ENCODE peak calls at places on chromosomes 4 and X, in four cellular contexts. One of them, this sample, is unnamed. For H3K4me1, the result is how much of the 10 kb centered on the place peaks cover.

GRCh38 chr4:10015140-10015753 is 6.0 kb downstream of the SLC2A9 start:
- DNase-seq in hepatocyte: peak
- DNase-seq in osteoblast: no peak
- DNase-seq in MM.1S: peak
- DNase-seq in this sample: peak

GRCh38 chrX:68835468-68835867 is 6.6 kb downstream of the EFNB1 start:
- DNase-seq in osteoblast: no peak
- DNase-seq in MM.1S: no peak
- DNase-seq in hepatocyte: no peak
- DNase-seq in this sample: no peak

GRCh38 chr4:23888421-23889319 is 1.2 kb downstream of the PPARGC1A start:
- DNase-seq in hepatocyte: peak
- DNase-seq in osteoblast: peak
- DNase-seq in MM.1S: peak
- DNase-seq in this sample: no peak

GRCh38 chr4:24743931-24744330 is 51.4 kb upstream of the SOD3 start:
- DNase-seq in hepatocyte: peak
- DNase-seq in MM.1S: no peak
- DNase-seq in osteoblast: no peak
- DNase-seq in this sample: no peak

GRCh38 chr4:16067515-16067914 is 16.3 kb downstream of the PROM1 start:
- DNase-seq in MM.1S: no peak
- DNase-seq in hepatocyte: no peak
- DNase-seq in osteoblast: no peak
- DNase-seq in this sample: no peak

GRCh38 chrX:108264376-108264775 is 172.8 kb downstream of the ATG4A start:
- DNase-seq in MM.1S: no peak
- DNase-seq in osteoblast: no peak
- DNase-seq in hepatocyte: no peak
- DNase-seq in this sample: no peak

GRCh38 chr4:8473198-8473919 is 32.8 kb downstream of the TRMT44 start:
- DNase-seq in osteoblast: peak
- DNase-seq in hepatocyte: no peak
- DNase-seq in MM.1S: no peak
- DNase-seq in this sample: no peak

GRCh38 chrX:119482497-119483480 is 14.5 kb downstream of the SLC25A5 start:
- DNase-seq in hepatocyte: peak
- DNase-seq in MM.1S: peak
- DNase-seq in osteoblast: peak
- DNase-seq in this sample: no peak

GRCh38 chrX:154727418-154728323 is 23.2 kb downstream of the GAB3 start:
- DNase-seq in hepatocyte: no peak
- DNase-seq in osteoblast: no peak
- DNase-seq in MM.1S: no peak
- DNase-seq in this sample: no peak

GRCh38 chr4:116361782-116362181 is 723.6 kb downstream of the TRAM1L1 start:
- DNase-seq in osteoblast: no peak
- DNase-seq in MM.1S: no peak
- DNase-seq in hepatocyte: no peak
- DNase-seq in this sample: no peak

GRCh38 chr4:8591626-8592365 is 769 bp upstream of the CPZ start:
- DNase-seq in MM.1S: no peak
- DNase-seq in osteoblast: peak
- DNase-seq in hepatocyte: no peak
- DNase-seq in this sample: no peak

GRCh38 chr4:2136736-2137135 is 77.6 kb downstream of the NAT8L start:
- DNase-seq in osteoblast: no peak
- DNase-seq in MM.1S: no peak
- DNase-seq in hepatocyte: no peak
- DNase-seq in this sample: no peak

GRCh38 chr4:160928482-160928881 is 1235.3 kb downstream of the FSTL5 start:
- DNase-seq in hepatocyte: no peak
- DNase-seq in osteoblast: no peak
- DNase-seq in MM.1S: no peak
- DNase-seq in this sample: no peak
- H2AFZ ChIP-seq in hepatocyte: no peak
- H2AFZ ChIP-seq in osteoblast: no peak
- H2AFZ ChIP-seq in MM.1S: no peak
- H2AFZ ChIP-seq in this sample: no peak

GRCh38 chr4:118889313-118889694 is 650 bp downstream of the SYNPO2 start:
- DNase-seq in hepatocyte: no peak
- DNase-seq in osteoblast: no peak
- DNase-seq in MM.1S: no peak
- DNase-seq in this sample: no peak
- TF ChIP-seq CTCF in hepatocyte: no peak
- TF ChIP-seq CTCF in osteoblast: no peak
- TF ChIP-seq CTCF in MM.1S: no peak
- TF ChIP-seq CTCF in this sample: no peak

DNA sequence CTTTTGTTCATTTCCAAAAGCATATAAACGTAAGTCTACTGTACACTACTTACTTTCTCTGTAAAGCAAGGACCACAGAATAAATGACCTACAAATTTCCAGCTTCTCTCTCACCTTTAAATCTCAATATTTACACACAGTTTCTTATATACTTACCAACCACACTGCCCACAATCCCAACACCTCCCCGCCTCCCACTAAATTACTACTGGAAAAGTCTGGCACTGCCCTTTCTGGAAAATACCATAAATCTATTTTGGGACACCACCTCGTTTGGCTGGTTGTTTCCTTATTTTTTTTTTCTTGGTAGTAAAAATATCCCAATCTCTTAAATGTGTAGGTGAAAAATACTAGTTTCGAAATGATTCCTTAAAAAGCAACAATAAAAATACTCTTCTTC is 19.6 kb downstream of the FAT1 start:
- DNase-seq in hepatocyte: no peak
- DNase-seq in MM.1S: no peak
- DNase-seq in osteoblast: no peak
- DNase-seq in this sample: no peak
- H3K4me1 ChIP-seq in hepatocyte: under half
- H3K4me1 ChIP-seq in MM.1S: under half
- H3K4me1 ChIP-seq in osteoblast: under half
- H3K4me1 ChIP-seq in this sample: under half

GRCh38 chr4:184329235-184330007 is 111.7 kb upstream of the ENPP6 start:
- DNase-seq in MM.1S: no peak
- DNase-seq in hepatocyte: no peak
- DNase-seq in osteoblast: no peak
- DNase-seq in this sample: no peak

GRCh38 chr4:184330008-184330400 is 112.3 kb upstream of the ENPP6 start:
- DNase-seq in osteoblast: peak
- DNase-seq in MM.1S: no peak
- DNase-seq in hepatocyte: no peak
- DNase-seq in this sample: no peak

GRCh38 chr4:184328022-184328736 is 110.5 kb upstream of the ENPP6 start:
- DNase-seq in hepatocyte: no peak
- DNase-seq in MM.1S: peak
- DNase-seq in osteoblast: no peak
- DNase-seq in this sample: peak

GRCh38 chr4:184335520-184335919 is 117.8 kb upstream of the ENPP6 start:
- DNase-seq in osteoblast: peak
- DNase-seq in MM.1S: no peak
- DNase-seq in hepatocyte: no peak
- DNase-seq in this sample: no peak

DNA sequence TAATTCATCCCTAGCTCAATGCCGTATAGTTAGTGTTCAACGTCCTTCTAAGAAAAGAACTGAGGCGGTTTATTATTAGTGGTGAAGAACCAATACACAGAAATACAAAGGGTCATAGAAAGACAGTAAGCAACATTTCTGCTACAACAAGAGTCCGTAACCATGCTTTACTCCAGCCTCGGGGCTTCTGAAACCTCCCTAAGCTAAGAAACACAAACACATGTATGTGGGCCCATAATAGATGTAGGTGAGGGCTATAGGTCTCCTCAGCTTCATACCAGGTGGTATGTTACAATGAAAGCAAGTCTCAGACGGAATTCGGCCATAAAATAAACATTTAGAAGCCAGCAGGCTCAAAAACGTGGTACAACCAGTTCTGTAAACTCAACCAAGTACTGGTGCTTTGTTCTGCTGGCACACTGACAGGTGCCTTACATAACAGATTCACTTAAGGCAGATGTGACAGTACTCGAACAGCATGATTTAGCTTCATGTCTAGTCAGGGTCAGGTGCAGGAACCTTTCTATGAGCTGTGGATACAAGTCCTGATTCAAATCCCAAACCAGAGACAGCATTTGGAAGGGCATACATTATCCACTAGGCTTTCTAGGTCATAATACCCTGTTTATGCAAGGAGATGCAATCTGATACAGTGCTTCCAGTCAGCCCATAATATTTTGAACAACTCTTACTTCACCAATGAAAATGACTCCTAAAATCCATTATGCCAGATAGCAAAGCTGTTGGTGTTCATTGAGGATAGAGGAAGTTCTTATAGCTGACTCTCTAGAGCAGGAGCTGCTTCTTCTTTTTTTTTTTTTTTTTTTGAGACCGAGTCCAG is 113.7 kb upstream of the ENPP6 start:
- DNase-seq in MM.1S: peak
- DNase-seq in osteoblast: no peak
- DNase-seq in hepatocyte: no peak
- DNase-seq in this sample: peak
- H2AFZ ChIP-seq in MM.1S: peak
- H2AFZ ChIP-seq in osteoblast: no peak
- H2AFZ ChIP-seq in hepatocyte: peak
- H2AFZ ChIP-seq in this sample: peak

DNA sequence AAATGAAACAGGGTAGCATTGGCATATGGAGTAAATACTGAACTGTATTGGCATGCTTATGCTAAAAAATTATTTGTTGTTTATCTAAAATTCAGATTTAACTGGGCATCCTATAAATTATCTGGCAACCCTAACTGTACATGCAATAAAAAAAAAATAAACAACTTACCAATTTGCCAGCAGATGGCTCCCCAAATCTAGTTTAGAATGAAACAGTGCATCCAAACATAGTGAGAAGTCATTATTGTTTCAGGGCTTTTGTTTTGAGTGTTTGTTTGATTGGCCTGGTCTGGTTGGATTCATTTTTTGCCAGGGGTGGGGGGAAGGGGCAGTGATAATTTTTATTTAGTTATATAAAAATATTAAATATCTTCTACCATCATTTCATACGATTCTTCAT is 12.8 kb upstream of the NSUN7 start:
- DNase-seq in osteoblast: peak
- DNase-seq in hepatocyte: peak
- DNase-seq in MM.1S: peak
- DNase-seq in this sample: peak
- TF ChIP-seq CTCF in osteoblast: peak
- TF ChIP-seq CTCF in hepatocyte: peak
- TF ChIP-seq CTCF in MM.1S: peak
- TF ChIP-seq CTCF in this sample: peak

DNA sequence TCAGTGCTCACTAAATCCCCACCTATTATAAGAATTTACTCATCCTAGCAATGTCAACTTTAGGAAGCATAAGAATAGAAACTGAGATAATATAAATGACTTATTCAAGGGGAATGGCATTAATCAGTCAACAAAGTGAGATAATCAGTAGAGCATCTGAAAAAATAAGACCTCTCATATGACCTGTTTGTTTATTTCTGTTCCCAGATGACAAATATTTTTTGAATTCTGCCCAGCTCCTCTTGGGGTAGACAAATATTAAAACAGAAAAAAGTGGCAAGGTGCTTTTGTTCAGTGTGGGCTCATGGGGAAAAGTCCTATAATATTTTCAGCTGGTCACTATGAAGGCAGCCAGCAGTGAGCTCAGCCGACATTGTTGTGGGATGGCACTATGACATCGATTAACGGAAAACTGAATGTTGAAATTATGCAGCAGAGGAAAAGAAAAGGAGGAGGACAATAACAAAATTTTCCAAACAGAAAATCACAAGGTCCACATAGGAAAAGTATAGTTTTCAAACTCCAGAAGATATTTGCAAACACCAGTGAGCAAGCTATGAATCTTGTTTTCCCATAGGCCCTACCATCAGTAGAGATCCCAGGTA is 109.6 kb downstream of the ANXA3 start:
- DNase-seq in MM.1S: no peak
- DNase-seq in hepatocyte: no peak
- DNase-seq in osteoblast: no peak
- DNase-seq in this sample: no peak
- H3K4me1 ChIP-seq in MM.1S: under half
- H3K4me1 ChIP-seq in hepatocyte: under half
- H3K4me1 ChIP-seq in osteoblast: under half
- H3K4me1 ChIP-seq in this sample: under half

DNA sequence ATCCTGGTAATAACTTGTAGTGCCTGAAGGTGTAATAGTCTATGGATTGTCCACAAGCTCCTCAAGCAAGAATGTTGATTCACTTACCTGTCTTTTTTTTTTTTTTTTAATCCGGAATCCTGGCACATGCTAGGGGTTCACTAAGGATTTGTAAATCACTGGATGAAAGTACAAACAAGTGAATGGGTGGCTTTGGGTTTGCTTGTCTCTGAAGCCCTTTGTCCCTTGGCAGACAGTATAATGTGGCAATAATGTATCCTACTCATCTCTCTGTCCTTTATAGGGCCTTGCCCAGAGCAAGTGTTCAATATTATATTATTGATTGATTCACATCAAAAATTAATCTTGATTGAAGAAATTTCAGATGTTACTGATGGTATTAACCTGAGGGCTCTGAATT is 334.0 kb upstream of the CPEB2 start:
- DNase-seq in hepatocyte: no peak
- DNase-seq in osteoblast: no peak
- DNase-seq in MM.1S: no peak
- DNase-seq in this sample: no peak
- H2AFZ ChIP-seq in hepatocyte: no peak
- H2AFZ ChIP-seq in osteoblast: no peak
- H2AFZ ChIP-seq in MM.1S: no peak
- H2AFZ ChIP-seq in this sample: no peak

This sample was measured in OCI-LY7.